ENCODE peak calls at places on chromosomes 11 and 22, in five cellular contexts. E is tibial nerve, T is A549, G is ovary, Z is adrenal gland. L is an unnamed sample.

GRCh38 chr11:93020248-93021088 is 51.0 kb downstream of the MTNR1B start:
- DNase-seq in G (no peak), E (no peak), Z (peak), T (peak), L (no peak)

GRCh38 chr11:86919557-86920210 is 35.5 kb downstream of the FZD4 start:
- DNase-seq in T (peak), E (no peak), G (no peak), Z (no peak), L (no peak)

GRCh38 chr22:35629406-35630234 is 12.5 kb upstream of the MB start:
- DNase-seq in T (peak), G (peak), Z (peak), E (peak), L (peak)

GRCh38 chr22:46421272-46421671 is 85.8 kb downstream of the TRMU start:
- DNase-seq in E (no peak), G (no peak), T (no peak), Z (no peak), L (no peak)

GRCh38 chr22:26581769-26582168 is 8.2 kb downstream of the TPST2 start:
- DNase-seq in G (no peak), Z (no peak), T (no peak), E (no peak), L (no peak)

GRCh38 chr11:132844956-132845355 is 687.3 kb downstream of the OPCML start:
- DNase-seq in T (no peak), E (no peak), G (no peak), Z (no peak), L (no peak)

GRCh38 chr11:1750481-1750839 is at the start of gene IFITM10:
- DNase-seq in G (no peak), Z (peak), E (no peak), T (no peak), L (no peak)

GRCh38 chr22:33049125-33049729 is 9.0 kb downstream of the SYN3 start:
- DNase-seq in G (peak), T (peak), E (peak), Z (peak), L (peak)

GRCh38 chr22:24305260-24305692 is 34.6 kb downstream of the SPECC1L start:
- DNase-seq in E (no peak), T (no peak), G (no peak), Z (no peak), L (no peak)

GRCh38 chr11:134412508-134413333 is 679 bp upstream of the B3GAT1 start:
- DNase-seq in G (peak), E (no peak), Z (no peak), T (no peak), L (no peak)

GRCh38 chr11:287821-288327 is 1.1 kb upstream of the PGGHG start:
- DNase-seq in T (no peak), Z (peak), G (no peak), E (no peak), L (no peak)

GRCh38 chr11:62883677-62884076 is 3.0 kb downstream of the SLC3A2 start:
- DNase-seq in G (no peak), E (no peak), Z (no peak), T (no peak), L (no peak)

GRCh38 chr11:46279393-46280099 is 2.1 kb downstream of the CREB3L1 start:
- DNase-seq in E (no peak), T (no peak), G (peak), Z (peak), L (no peak)

GRCh38 chr11:13983081-13983751 is 20.7 kb downstream of the SPON1 start:
- DNase-seq in Z (peak), T (no peak), E (no peak), G (peak), L (no peak)

GRCh38 chr11:13105237-13105844 is 96.2 kb downstream of the RASSF10 start:
- DNase-seq in T (no peak), E (no peak), G (no peak), Z (no peak), L (peak)

GRCh38 chr11:19978668-19979518 is 181.4 kb downstream of the DBX1 start:
- DNase-seq in T (peak), Z (no peak), G (no peak), E (no peak), L (no peak)

GRCh38 chr11:58801302-58801701 is 43.2 kb downstream of the GLYATL2 start:
- DNase-seq in G (no peak), E (no peak), T (no peak), Z (no peak), L (no peak)

GRCh38 chr11:128420277-128420676 is 167.1 kb downstream of the ETS1 start:
- DNase-seq in T (no peak), G (no peak), Z (no peak), E (no peak), L (no peak)

GRCh38 chr11:128416976-128417375 is 170.4 kb downstream of the ETS1 start:
- DNase-seq in T (no peak), G (no peak), E (no peak), Z (no peak), L (no peak)

GRCh38 chr11:128419012-128419767 is 168.2 kb downstream of the ETS1 start:
- DNase-seq in Z (no peak), E (no peak), G (no peak), T (no peak), L (no peak)

GRCh38 chr11:128415539-128415938 is 171.8 kb downstream of the ETS1 start:
- DNase-seq in Z (no peak), T (no peak), G (no peak), E (no peak), L (no peak)

DNA sequence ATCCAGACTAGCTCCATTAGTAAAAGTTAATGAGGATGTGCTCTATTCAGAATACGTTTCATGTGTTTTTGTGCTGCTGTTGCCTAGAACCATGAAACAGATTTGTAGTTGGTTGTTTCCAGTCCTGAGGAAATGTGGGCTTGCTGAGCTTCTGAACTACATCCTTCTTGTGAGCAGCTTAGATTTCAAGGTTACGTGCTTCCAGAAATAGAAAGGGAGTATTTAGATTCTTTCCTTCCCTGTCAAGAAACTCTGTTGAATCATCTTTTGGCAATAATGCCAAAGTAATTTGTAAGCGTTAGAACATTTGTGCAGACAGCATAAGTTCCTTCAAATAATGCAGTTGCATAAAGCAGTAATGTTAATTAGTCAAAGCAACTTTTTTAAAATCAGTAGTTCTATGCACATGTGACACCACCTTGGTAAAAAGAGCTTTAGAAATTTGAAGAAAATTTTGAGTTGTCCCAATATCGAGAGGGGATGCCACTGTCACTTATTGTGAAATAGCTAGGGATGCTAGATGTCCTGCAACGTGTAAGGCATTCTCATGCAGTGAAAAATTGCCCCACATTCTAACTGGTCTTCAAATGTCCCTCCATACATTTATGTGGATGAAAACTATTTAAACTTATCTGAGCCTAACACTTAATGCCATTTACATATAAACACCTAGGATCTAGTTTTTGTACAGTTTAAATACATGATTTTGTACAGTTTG is 169.6 kb downstream of the ETS1 start:
- DNase-seq in E (no peak), Z (no peak), T (no peak), G (no peak), L (no peak)
- TF ChIP-seq POLR2A in E (no peak), Z (no peak), T (no peak), G (no peak), L (no peak)

DNA sequence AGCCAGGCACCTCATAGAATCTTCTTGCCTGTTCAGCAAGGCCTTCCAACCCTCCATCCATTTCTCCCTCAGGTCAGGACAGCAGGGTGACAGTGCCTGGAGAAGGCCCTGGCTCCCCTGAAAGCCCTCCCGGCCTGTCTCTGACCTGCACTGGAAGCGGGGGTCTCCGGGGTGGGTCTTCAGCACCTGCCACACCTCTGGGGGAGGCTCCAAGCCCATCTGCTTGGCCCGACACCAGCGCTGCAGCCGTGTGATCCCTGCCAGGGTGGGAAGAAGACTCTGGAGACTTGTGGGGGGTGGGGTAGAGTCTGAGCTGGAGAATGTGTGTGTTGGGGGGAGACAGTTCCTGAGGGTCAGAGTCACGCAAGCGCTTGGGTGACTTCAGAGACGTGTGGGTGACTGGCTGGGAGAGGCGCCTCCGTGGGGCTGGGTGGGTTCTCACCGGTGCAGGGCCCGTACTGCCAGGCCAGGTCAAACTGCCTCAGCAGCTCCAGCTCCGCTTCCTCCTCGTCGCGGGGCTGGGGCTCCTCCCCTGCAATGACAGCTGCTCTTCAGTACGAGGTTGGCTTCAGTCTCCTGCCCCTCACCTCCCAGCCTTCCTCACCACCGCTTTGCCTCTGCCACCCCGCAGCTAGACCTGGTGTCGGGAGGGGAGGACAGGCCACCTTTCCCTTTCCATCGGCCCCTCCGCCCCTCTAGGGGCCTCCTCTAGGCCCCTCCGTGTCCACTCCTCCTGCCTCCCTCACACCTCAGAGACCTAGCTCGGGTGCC is 615 bp downstream of the POLD4 start:
- DNase-seq in E (no peak), Z (no peak), G (peak), T (no peak), L (no peak)
- TF ChIP-seq POLR2A in E (no peak), Z (no peak), G (no peak), T (peak), L (no peak)

GRCh38 chr11:117098269-117099231 is at the start of gene SIK3:
- DNase-seq in E (peak), G (peak), Z (peak), T (peak), L (peak)
- TF ChIP-seq POLR2A in E (peak), G (peak), Z (peak), T (peak), L (no peak)

GRCh38 chr11:83195649-83196048 is 2.1 kb downstream of the ANKRD42 start:
- DNase-seq in E (no peak), T (no peak), Z (no peak), G (no peak), L (no peak)

GRCh38 chr11:83195176-83195531 is 1.6 kb downstream of the ANKRD42 start:
- DNase-seq in Z (no peak), G (no peak), T (no peak), E (no peak), L (no peak)

GRCh38 chr11:83192846-83193245 is 666 bp upstream of the ANKRD42 start:
- DNase-seq in Z (no peak), E (no peak), G (no peak), T (no peak), L (no peak)

GRCh38 chr11:83193315-83194283 is at the start of gene ANKRD42:
- DNase-seq in G (peak), Z (peak), E (peak), T (peak), L (peak)

GRCh38 chr11:83194284-83195175 is 1.0 kb downstream of the ANKRD42 start:
- DNase-seq in Z (peak), E (peak), G (peak), T (peak), L (peak)
- TF ChIP-seq POLR2A in Z (peak), E (no peak), G (peak), T (no peak), L (no peak)

GRCh38 chr11:119166368-119167076 is 2.0 kb upstream of the NLRX1 start:
- DNase-seq in E (no peak), T (peak), G (no peak), Z (no peak), L (no peak)

GRCh38 chr11:119172513-119172912 is 4.0 kb downstream of the NLRX1 start:
- DNase-seq in E (no peak), T (no peak), G (no peak), Z (no peak), L (no peak)

GRCh38 chr11:119168471-119169271 is at the start of gene NLRX1:
- DNase-seq in T (peak), E (peak), G (peak), Z (peak), L (peak)

GRCh38 chr11:119167933-119168332 is 592 bp upstream of the NLRX1 start:
- DNase-seq in G (peak), E (no peak), Z (no peak), T (peak), L (no peak)

GRCh38 chr11:119169272-119169719 is 771 bp downstream of the NLRX1 start:
- DNase-seq in E (no peak), Z (peak), T (peak), G (no peak), L (no peak)
- TF ChIP-seq POLR2A in E (no peak), Z (no peak), T (peak), G (no peak), L (no peak)

GRCh38 chr11:8000390-8000789 is 13.3 kb downstream of the EIF3F start:
- DNase-seq in E (no peak), G (no peak), T (no peak), Z (no peak), L (no peak)
- TF ChIP-seq POLR2A in E (no peak), G (no peak), T (no peak), Z (no peak), L (no peak)

GRCh38 chr11:121478226-121478894 is 25.6 kb upstream of the SORL1-AS1 start:
- DNase-seq in G (no peak), T (no peak), Z (no peak), E (no peak), L (peak)
- TF ChIP-seq POLR2A in G (no peak), T (no peak), Z (no peak), E (no peak), L (no peak)

GRCh38 chr22:30424471-30425326 is 869 bp upstream of the MTFP1 start:
- DNase-seq in E (no peak), Z (no peak), T (peak), G (peak), L (no peak)

GRCh38 chr22:30422481-30423295 is 2.9 kb upstream of the MTFP1 start:
- DNase-seq in E (peak), T (peak), Z (peak), G (peak), L (peak)

GRCh38 chr22:30423959-30424380 is 1.6 kb upstream of the MTFP1 start:
- DNase-seq in E (peak), T (peak), G (peak), Z (peak), L (peak)

GRCh38 chr22:30421695-30422480 is 3.7 kb upstream of the MTFP1 start:
- DNase-seq in T (no peak), G (no peak), E (no peak), Z (no peak), L (no peak)

GRCh38 chr22:30423296-30423958 is 2.1 kb upstream of the MTFP1 start:
- DNase-seq in G (no peak), Z (no peak), T (peak), E (no peak), L (peak)
- TF ChIP-seq POLR2A in G (peak), Z (peak), T (peak), E (peak), L (no peak)

GRCh38 chr11:66243816-66244215 is 24.6 kb upstream of the RAB1B start:
- DNase-seq in T (no peak), G (no peak), E (no peak), Z (no peak), L (no peak)
- TF ChIP-seq POLR2A in T (no peak), G (no peak), E (no peak), Z (no peak), L (no peak)

DNA sequence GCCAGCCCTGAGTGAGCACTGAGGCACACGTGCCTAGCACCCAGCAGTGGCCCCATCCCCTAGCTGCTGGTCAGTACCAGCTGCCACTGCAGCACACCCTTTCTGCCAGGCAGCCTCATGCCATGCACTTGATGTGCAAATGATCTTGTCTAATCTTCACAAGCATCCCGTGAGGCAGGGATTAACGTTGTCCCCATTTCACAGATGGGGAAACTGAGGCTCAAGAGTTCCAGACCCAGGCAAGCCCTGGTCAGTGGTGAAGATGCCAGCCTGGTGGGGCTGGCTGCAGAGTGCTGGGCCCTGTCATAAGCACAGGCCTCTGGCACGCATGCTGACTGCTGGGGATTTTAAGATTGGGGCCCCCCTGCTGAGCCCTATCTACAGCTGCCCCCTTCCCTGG is 8.4 kb upstream of the CDKN1C start:
- DNase-seq in G (no peak), E (no peak), T (no peak), Z (no peak), L (no peak)
- TF ChIP-seq POLR2A in G (no peak), E (no peak), T (no peak), Z (no peak), L (no peak)

L was measured in lower leg skin.